ENCODE peak calls at places on chromosomes 2 and 18, in nine cellular contexts. J is esophagus squamous epithelium, H is PC-3, F is tibial nerve, Q is IMR-90, A is A549, R is body of pancreas, D is fibroblast of lung, U is tibial artery. S is an unnamed sample.

GRCh38 chr2:234241656-234242445 is 191.3 kb downstream of the SPP2 start:
- DNase-seq in Q (peak), F (no peak), H (peak), R (no peak), U (no peak), A (peak), D (peak), J (no peak), S (peak)

GRCh38 chr2:120825370-120826259 is 89.9 kb downstream of the GLI2 start:
- DNase-seq in D (peak), R (no peak), J (no peak), F (no peak), U (no peak), H (no peak), A (no peak), Q (peak), S (no peak)

GRCh38 chr2:218284106-218284811 is 8.0 kb downstream of the TMBIM1 start:
- DNase-seq in Q (peak), R (peak), J (no peak), F (no peak), U (peak), A (no peak), H (peak), D (peak), S (peak)

GRCh38 chr18:58481321-58482180 is 147.3 kb downstream of the ALPK2 start:
- DNase-seq in H (no peak), A (no peak), U (no peak), D (no peak), F (no peak), Q (no peak), J (no peak), R (no peak), S (no peak)

GRCh38 chr2:237996041-237996593 is 29.3 kb downstream of the UBE2F start:
- DNase-seq in R (peak), Q (peak), U (no peak), F (no peak), A (no peak), D (peak), H (peak), J (no peak), S (no peak)

GRCh38 chr2:25981596-25982272 is 563 bp downstream of the KIF3C start:
- DNase-seq in U (no peak), H (no peak), R (no peak), F (no peak), J (no peak), Q (no peak), D (peak), A (no peak), S (no peak)

GRCh38 chr18:36468161-36468560 is 170.6 kb downstream of the FHOD3 start:
- DNase-seq in F (no peak), D (no peak), H (no peak), U (no peak), Q (no peak), R (peak), J (no peak), A (no peak), S (no peak)

GRCh38 chr18:32612651-32613050 is 142.0 kb upstream of the GAREM1 start:
- DNase-seq in A (no peak), F (no peak), D (no peak), R (no peak), U (no peak), Q (no peak), H (peak), J (no peak), S (no peak)

GRCh38 chr2:15120578-15120977 is 440.6 kb downstream of the NBAS start:
- DNase-seq in F (no peak), Q (no peak), U (no peak), R (no peak), J (no peak), D (no peak), A (no peak), H (no peak), S (no peak)

GRCh38 chr2:191789791-191790190 is 57.1 kb downstream of the CAVIN2 start:
- DNase-seq in Q (peak), D (peak), U (no peak), A (no peak), J (no peak), R (no peak), H (no peak), F (no peak), S (no peak)

GRCh38 chr18:74825460-74825859 is 227.8 kb downstream of the ZNF407 start:
- DNase-seq in D (no peak), U (no peak), F (no peak), R (no peak), A (no peak), J (no peak), H (no peak), Q (no peak), S (no peak)

GRCh38 chr18:74818776-74819175 is 221.1 kb downstream of the ZNF407 start:
- DNase-seq in U (no peak), A (no peak), F (no peak), D (no peak), R (no peak), Q (peak), J (no peak), H (no peak), S (no peak)

GRCh38 chr18:74820160-74820780 is 222.6 kb downstream of the ZNF407 start:
- DNase-seq in J (no peak), H (no peak), F (no peak), D (no peak), A (no peak), U (no peak), Q (no peak), R (no peak), S (no peak)

GRCh38 chr18:74817576-74817975 is 219.9 kb downstream of the ZNF407 start:
- DNase-seq in U (no peak), Q (no peak), H (no peak), D (no peak), A (no peak), R (no peak), F (no peak), J (no peak), S (no peak)

GRCh38 chr18:74819433-74820059 is 221.9 kb downstream of the ZNF407 start:
- DNase-seq in J (no peak), F (no peak), H (peak), A (peak), R (no peak), U (no peak), Q (no peak), D (no peak), S (peak)
- TF ChIP-seq CTCF in J (no peak), F (no peak), H (peak), A (no peak), R (no peak), U (no peak), Q (peak), D (no peak), S (peak)

DNA sequence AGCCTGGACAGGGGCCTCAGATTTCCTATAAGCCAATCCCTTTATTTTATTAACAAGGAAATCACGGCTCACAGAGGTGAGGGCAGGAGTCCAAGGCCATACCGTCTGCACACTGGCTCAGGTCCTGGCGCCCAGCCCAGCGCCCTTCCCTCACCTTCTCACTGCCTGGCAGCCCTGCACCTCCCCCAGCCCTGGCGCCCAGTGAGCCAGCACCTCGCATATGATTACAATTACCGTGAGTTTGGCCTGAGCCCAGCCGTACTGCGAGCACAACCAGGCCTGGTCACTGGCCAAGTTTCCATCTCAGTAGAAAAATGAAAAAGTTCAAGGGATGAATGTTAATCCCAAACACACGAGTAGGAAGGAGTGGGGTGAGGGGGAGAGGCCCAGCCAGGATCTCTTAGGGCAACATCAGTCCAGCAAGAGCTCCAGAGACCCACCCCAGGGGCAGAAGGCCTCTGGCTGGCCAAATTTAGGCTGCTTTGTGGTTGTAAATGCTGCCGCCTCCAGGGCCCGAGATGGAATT is 68.4 kb downstream of the MCFD2 start:
- DNase-seq in A (peak), U (peak), F (peak), Q (peak), J (peak), H (peak), D (peak), R (peak), S (peak)
- TF ChIP-seq CTCF in A (no peak), U (no peak), F (peak), Q (no peak), J (no peak), H (no peak), D (no peak), R (no peak), S (no peak)

GRCh38 chr2:16628316-16628715 is 37.3 kb downstream of the CYRIA start:
- DNase-seq in F (no peak), D (no peak), H (no peak), R (no peak), A (no peak), Q (peak), J (no peak), U (no peak), S (no peak)
- TF ChIP-seq CTCF in F (no peak), D (no peak), H (no peak), R (no peak), A (no peak), Q (no peak), J (no peak), U (no peak), S (no peak)

DNA sequence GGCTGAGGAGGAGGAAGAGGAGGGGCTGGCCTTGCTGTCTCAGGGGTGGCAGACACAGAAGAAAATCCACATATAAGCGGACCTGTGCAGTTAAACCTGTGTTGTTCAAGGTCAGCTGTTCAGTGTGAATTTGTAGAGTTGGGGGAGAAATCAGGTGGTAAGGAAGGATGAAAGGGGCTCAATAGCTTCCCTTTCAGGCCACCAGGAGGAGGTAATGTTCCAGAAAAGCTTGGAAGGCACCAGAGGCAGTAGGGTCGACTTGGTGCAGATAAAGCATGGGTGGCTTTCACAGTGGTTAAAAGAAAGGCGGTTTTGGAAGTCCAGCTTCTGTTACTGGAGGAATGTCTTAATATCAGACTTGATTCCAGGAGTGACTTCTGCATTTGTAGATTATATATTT is 167.4 kb downstream of the THSD7B start:
- DNase-seq in H (peak), Q (no peak), D (no peak), U (no peak), R (no peak), J (no peak), F (no peak), A (peak), S (peak)
- TF ChIP-seq CTCF in H (peak), Q (no peak), D (peak), U (no peak), R (no peak), J (no peak), F (no peak), A (no peak), S (peak)

DNA sequence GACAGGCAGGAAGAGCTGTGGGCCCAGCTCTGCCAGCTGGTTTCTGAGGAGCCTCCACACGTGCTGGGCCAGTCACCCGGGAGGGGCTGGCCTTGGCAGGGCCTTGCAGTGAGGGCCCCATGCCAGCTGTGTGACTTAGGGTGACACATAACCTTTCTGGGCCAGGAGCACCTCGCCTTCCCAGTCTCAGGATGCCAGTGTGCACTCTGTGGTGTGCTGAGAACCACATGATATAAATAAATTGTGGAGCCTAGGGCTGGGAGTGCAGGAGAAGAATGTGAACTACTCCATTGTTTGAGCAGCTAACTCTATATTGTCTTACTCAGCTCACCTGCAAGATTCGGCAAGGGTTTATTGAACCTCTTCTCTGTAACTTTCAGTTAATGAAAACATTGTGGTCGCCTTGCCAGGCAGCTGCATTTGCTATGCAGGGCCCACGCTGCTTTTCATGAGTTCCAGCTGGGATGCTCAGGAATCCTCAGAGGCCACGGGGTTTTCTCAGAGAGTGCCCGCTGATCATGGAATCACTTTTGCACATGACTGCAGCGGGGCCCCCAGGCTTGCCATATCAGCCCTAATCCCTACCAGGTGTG is 222.3 kb downstream of the SH3RF3 start:
- DNase-seq in R (peak), A (no peak), F (no peak), J (no peak), Q (peak), U (peak), H (peak), D (peak), S (no peak)
- TF ChIP-seq CTCF in R (no peak), A (no peak), F (no peak), J (no peak), Q (no peak), U (no peak), H (no peak), D (no peak), S (no peak)

DNA sequence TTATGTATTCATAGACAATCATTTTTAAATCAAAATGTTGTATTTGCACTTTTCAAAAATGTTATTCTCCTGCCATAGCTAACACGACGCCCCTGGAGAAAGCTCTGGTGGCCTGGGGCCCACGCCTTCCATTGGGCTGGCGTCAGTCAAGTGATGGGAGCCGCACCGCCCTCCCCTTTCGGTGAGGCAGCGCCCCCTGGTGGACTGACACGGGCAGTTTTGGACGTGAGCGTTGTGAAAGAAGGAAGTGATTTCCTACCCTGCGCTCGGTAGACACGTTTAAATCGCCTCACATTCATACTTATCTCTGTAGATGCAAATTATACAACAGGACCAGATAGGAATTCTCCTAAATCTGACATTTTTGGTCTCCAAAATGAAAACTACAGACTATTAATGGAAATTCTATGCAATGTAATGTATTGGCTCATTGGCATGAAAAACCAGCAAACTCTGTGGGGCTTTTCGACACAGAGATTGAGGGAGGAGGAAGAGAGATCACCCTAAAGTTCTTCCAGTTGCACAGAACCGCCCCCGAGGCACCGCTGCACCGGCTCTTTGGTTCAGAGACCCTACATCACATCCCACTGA is 326.2 kb upstream of the SOX11 start:
- DNase-seq in F (peak), Q (peak), R (peak), D (peak), U (no peak), J (no peak), A (peak), H (peak), S (peak)
- TF ChIP-seq CTCF in F (peak), Q (no peak), R (peak), D (no peak), U (peak), J (peak), A (no peak), H (peak), S (peak)

DNA sequence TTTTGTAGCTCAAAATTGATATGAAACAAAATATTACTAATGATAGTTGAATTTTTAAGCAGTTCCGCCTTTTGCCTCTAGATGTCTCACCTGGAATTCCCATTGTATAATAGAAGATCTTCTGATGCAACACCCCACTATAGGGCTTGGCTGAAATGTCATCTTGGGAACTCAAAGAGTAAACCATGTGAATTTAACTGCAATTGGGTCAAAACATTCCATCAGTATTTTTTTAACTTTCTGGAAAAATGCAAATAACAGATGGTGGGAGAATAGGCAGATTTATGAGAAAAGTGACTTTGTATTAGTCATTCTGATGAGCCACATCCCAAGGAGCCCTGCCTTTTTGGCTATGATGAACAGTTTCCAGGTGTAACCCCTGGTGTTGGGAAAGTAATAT is 489.9 kb downstream of the NYAP2 start:
- DNase-seq in J (no peak), U (no peak), D (peak), R (peak), H (peak), A (peak), F (peak), Q (peak), S (peak)
- TF ChIP-seq CTCF in J (peak), U (peak), D (peak), R (peak), H (peak), A (peak), F (peak), Q (peak), S (peak)